ENCODE peak calls at places on chromosomes 5 and 9, in seven cellular contexts. One of them, this sample, is unnamed.
A peak's percentile ranks its signal among the peaks of the same experiment; 100 is the strongest.

GRCh38 chr9:134224827-134225154 is 60.4 kb upstream of the RNU6ATAC start:
- DNase-seq in MCF 10A: no peak
- DNase-seq in CD8-positive, alpha-beta memory T cell: no peak
- DNase-seq in occipital lobe: no peak
- DNase-seq in NCI-H345: no peak
- DNase-seq in glutamatergic neuron: peak; percentile 8
- DNase-seq in activated effector memory CD4-positive, alpha-beta T cell treated with Interleukin-2 at 50 U/mL for 16 hours: no peak
- DNase-seq in this sample: no peak

GRCh38 chr9:37943329-37944265 is 39.7 kb upstream of the SLC25A51 start:
- DNase-seq in occipital lobe: no peak
- DNase-seq in activated effector memory CD4-positive, alpha-beta T cell treated with Interleukin-2 at 50 U/mL for 16 hours: no peak
- DNase-seq in MCF 10A: peak; percentile 88
- DNase-seq in CD8-positive, alpha-beta memory T cell: no peak
- DNase-seq in glutamatergic neuron: no peak
- DNase-seq in NCI-H345: no peak
- DNase-seq in this sample: peak; percentile 18

GRCh38 chr9:8855046-8855445 is 1055.5 kb upstream of the DMAC1 start:
- DNase-seq in NCI-H345: peak; percentile 31
- DNase-seq in glutamatergic neuron: no peak
- DNase-seq in occipital lobe: no peak
- DNase-seq in MCF 10A: no peak
- DNase-seq in activated effector memory CD4-positive, alpha-beta T cell treated with Interleukin-2 at 50 U/mL for 16 hours: no peak
- DNase-seq in CD8-positive, alpha-beta memory T cell: no peak
- DNase-seq in this sample: peak; percentile 85

GRCh38 chr5:50767588-50767987 is 101.2 kb downstream of the PARP8 start:
- DNase-seq in NCI-H345: no peak
- DNase-seq in glutamatergic neuron: no peak
- DNase-seq in activated effector memory CD4-positive, alpha-beta T cell treated with Interleukin-2 at 50 U/mL for 16 hours: no peak
- DNase-seq in CD8-positive, alpha-beta memory T cell: no peak
- DNase-seq in MCF 10A: no peak
- DNase-seq in occipital lobe: no peak
- DNase-seq in this sample: no peak

GRCh38 chr5:399296-400281 is 43.4 kb upstream of the EXOC3 start:
- DNase-seq in occipital lobe: no peak
- DNase-seq in NCI-H345: peak; percentile 98
- DNase-seq in MCF 10A: no peak
- DNase-seq in activated effector memory CD4-positive, alpha-beta T cell treated with Interleukin-2 at 50 U/mL for 16 hours: no peak
- DNase-seq in glutamatergic neuron: peak; percentile 87
- DNase-seq in CD8-positive, alpha-beta memory T cell: no peak
- DNase-seq in this sample: no peak

GRCh38 chr9:98226968-98227367 is 28.5 kb downstream of the TBC1D2 start:
- DNase-seq in activated effector memory CD4-positive, alpha-beta T cell treated with Interleukin-2 at 50 U/mL for 16 hours: no peak
- DNase-seq in CD8-positive, alpha-beta memory T cell: no peak
- DNase-seq in NCI-H345: no peak
- DNase-seq in MCF 10A: no peak
- DNase-seq in glutamatergic neuron: no peak
- DNase-seq in occipital lobe: no peak
- DNase-seq in this sample: no peak

GRCh38 chr9:97921959-97922905 is at the start of gene TRMO:
- DNase-seq in occipital lobe: peak; percentile 95
- DNase-seq in glutamatergic neuron: peak; percentile 99
- DNase-seq in MCF 10A: peak; percentile 97
- DNase-seq in CD8-positive, alpha-beta memory T cell: peak; percentile 97
- DNase-seq in NCI-H345: peak; percentile 98
- DNase-seq in activated effector memory CD4-positive, alpha-beta T cell treated with Interleukin-2 at 50 U/mL for 16 hours: peak; percentile 96
- DNase-seq in this sample: peak; percentile 97

GRCh38 chr9:113652355-113653152 is 189.0 kb downstream of the RGS3 start:
- DNase-seq in CD8-positive, alpha-beta memory T cell: no peak
- DNase-seq in MCF 10A: no peak
- DNase-seq in NCI-H345: no peak
- DNase-seq in glutamatergic neuron: no peak
- DNase-seq in activated effector memory CD4-positive, alpha-beta T cell treated with Interleukin-2 at 50 U/mL for 16 hours: no peak
- DNase-seq in occipital lobe: no peak
- DNase-seq in this sample: no peak

GRCh38 chr9:7844283-7844682 is 44.7 kb upstream of the DMAC1 start:
- DNase-seq in activated effector memory CD4-positive, alpha-beta T cell treated with Interleukin-2 at 50 U/mL for 16 hours: no peak
- DNase-seq in glutamatergic neuron: no peak
- DNase-seq in occipital lobe: no peak
- DNase-seq in NCI-H345: peak; percentile 6
- DNase-seq in MCF 10A: peak; percentile 27
- DNase-seq in CD8-positive, alpha-beta memory T cell: no peak
- DNase-seq in this sample: peak; percentile 33

GRCh38 chr5:3056901-3057300 is 305.4 kb upstream of the IRX2 start:
- DNase-seq in CD8-positive, alpha-beta memory T cell: no peak
- DNase-seq in activated effector memory CD4-positive, alpha-beta T cell treated with Interleukin-2 at 50 U/mL for 16 hours: no peak
- DNase-seq in MCF 10A: no peak
- DNase-seq in NCI-H345: no peak
- DNase-seq in occipital lobe: no peak
- DNase-seq in glutamatergic neuron: no peak
- DNase-seq in this sample: no peak

GRCh38 chr5:94891565-94892362 is 273.3 kb downstream of the SLF1 start:
- DNase-seq in NCI-H345: no peak
- DNase-seq in glutamatergic neuron: no peak
- DNase-seq in occipital lobe: no peak
- DNase-seq in activated effector memory CD4-positive, alpha-beta T cell treated with Interleukin-2 at 50 U/mL for 16 hours: no peak
- DNase-seq in CD8-positive, alpha-beta memory T cell: no peak
- DNase-seq in MCF 10A: no peak
- DNase-seq in this sample: no peak

GRCh38 chr5:172439785-172440480 is 14.4 kb downstream of the SH3PXD2B start:
- DNase-seq in NCI-H345: no peak
- DNase-seq in glutamatergic neuron: no peak
- DNase-seq in occipital lobe: no peak
- DNase-seq in MCF 10A: no peak
- DNase-seq in activated effector memory CD4-positive, alpha-beta T cell treated with Interleukin-2 at 50 U/mL for 16 hours: no peak
- DNase-seq in CD8-positive, alpha-beta memory T cell: no peak
- DNase-seq in this sample: no peak

GRCh38 chr9:38432922-38433510 is 8.8 kb upstream of the IGFBPL1 start:
- DNase-seq in MCF 10A: peak; percentile 49
- DNase-seq in activated effector memory CD4-positive, alpha-beta T cell treated with Interleukin-2 at 50 U/mL for 16 hours: no peak
- DNase-seq in NCI-H345: peak; percentile 54
- DNase-seq in glutamatergic neuron: no peak
- DNase-seq in CD8-positive, alpha-beta memory T cell: no peak
- DNase-seq in occipital lobe: no peak
- DNase-seq in this sample: peak; percentile 72

GRCh38 chr5:44189255-44189654 is 200.0 kb downstream of the FGF10 start:
- DNase-seq in NCI-H345: no peak
- DNase-seq in MCF 10A: no peak
- DNase-seq in occipital lobe: no peak
- DNase-seq in glutamatergic neuron: no peak
- DNase-seq in activated effector memory CD4-positive, alpha-beta T cell treated with Interleukin-2 at 50 U/mL for 16 hours: no peak
- DNase-seq in CD8-positive, alpha-beta memory T cell: no peak
- DNase-seq in this sample: no peak

GRCh38 chr5:7714119-7714518 is 136.8 kb downstream of the CFAP90 start:
- DNase-seq in MCF 10A: no peak
- DNase-seq in glutamatergic neuron: no peak
- DNase-seq in NCI-H345: no peak
- DNase-seq in activated effector memory CD4-positive, alpha-beta T cell treated with Interleukin-2 at 50 U/mL for 16 hours: no peak
- DNase-seq in CD8-positive, alpha-beta memory T cell: no peak
- DNase-seq in occipital lobe: no peak
- DNase-seq in this sample: no peak

GRCh38 chr5:98769006-98769255 is 4.5 kb upstream of the RGMB start:
- DNase-seq in activated effector memory CD4-positive, alpha-beta T cell treated with Interleukin-2 at 50 U/mL for 16 hours: no peak
- DNase-seq in occipital lobe: no peak
- DNase-seq in MCF 10A: peak; percentile 40
- DNase-seq in NCI-H345: no peak
- DNase-seq in glutamatergic neuron: peak; percentile 86
- DNase-seq in CD8-positive, alpha-beta memory T cell: peak; percentile 29
- DNase-seq in this sample: no peak

GRCh38 chr5:104119529-104119928 is 556.9 kb upstream of the NUDT12 start:
- DNase-seq in activated effector memory CD4-positive, alpha-beta T cell treated with Interleukin-2 at 50 U/mL for 16 hours: no peak
- DNase-seq in CD8-positive, alpha-beta memory T cell: no peak
- DNase-seq in occipital lobe: no peak
- DNase-seq in MCF 10A: no peak
- DNase-seq in NCI-H345: no peak
- DNase-seq in glutamatergic neuron: no peak
- DNase-seq in this sample: no peak

GRCh38 chr9:11946521-11946920 is 746.7 kb upstream of the TYRP1 start:
- DNase-seq in glutamatergic neuron: no peak
- DNase-seq in NCI-H345: no peak
- DNase-seq in activated effector memory CD4-positive, alpha-beta T cell treated with Interleukin-2 at 50 U/mL for 16 hours: no peak
- DNase-seq in MCF 10A: peak; percentile 5
- DNase-seq in CD8-positive, alpha-beta memory T cell: no peak
- DNase-seq in occipital lobe: no peak
- DNase-seq in this sample: no peak

GRCh38 chr9:87662808-87663528 is 63.0 kb upstream of the CTSL start:
- DNase-seq in MCF 10A: peak; percentile 84
- DNase-seq in CD8-positive, alpha-beta memory T cell: no peak
- DNase-seq in NCI-H345: peak; percentile 48
- DNase-seq in glutamatergic neuron: peak; percentile 95
- DNase-seq in occipital lobe: peak; percentile 37
- DNase-seq in activated effector memory CD4-positive, alpha-beta T cell treated with Interleukin-2 at 50 U/mL for 16 hours: no peak
- DNase-seq in this sample: peak; percentile 51

GRCh38 chr9:128162215-128163026 is 2.4 kb downstream of the BBLN start:
- DNase-seq in glutamatergic neuron: no peak
- DNase-seq in occipital lobe: peak; percentile 72
- DNase-seq in MCF 10A: peak; percentile 54
- DNase-seq in CD8-positive, alpha-beta memory T cell: no peak
- DNase-seq in activated effector memory CD4-positive, alpha-beta T cell treated with Interleukin-2 at 50 U/mL for 16 hours: no peak
- DNase-seq in NCI-H345: no peak
- DNase-seq in this sample: peak; percentile 32

GRCh38 chr9:100206899-100207298 is 107.9 kb downstream of the INVS start:
- DNase-seq in NCI-H345: no peak
- DNase-seq in occipital lobe: no peak
- DNase-seq in glutamatergic neuron: no peak
- DNase-seq in CD8-positive, alpha-beta memory T cell: no peak
- DNase-seq in MCF 10A: no peak
- DNase-seq in activated effector memory CD4-positive, alpha-beta T cell treated with Interleukin-2 at 50 U/mL for 16 hours: no peak
- DNase-seq in this sample: no peak

GRCh38 chr5:139243425-139243965 is 45.3 kb upstream of the SIL1 start:
- DNase-seq in CD8-positive, alpha-beta memory T cell: no peak
- DNase-seq in MCF 10A: no peak
- DNase-seq in glutamatergic neuron: no peak
- DNase-seq in occipital lobe: no peak
- DNase-seq in activated effector memory CD4-positive, alpha-beta T cell treated with Interleukin-2 at 50 U/mL for 16 hours: no peak
- DNase-seq in NCI-H345: no peak
- DNase-seq in this sample: no peak

GRCh38 chr9:77386187-77386586 is 208.9 kb downstream of the VPS13A start:
- DNase-seq in CD8-positive, alpha-beta memory T cell: no peak
- DNase-seq in activated effector memory CD4-positive, alpha-beta T cell treated with Interleukin-2 at 50 U/mL for 16 hours: no peak
- DNase-seq in NCI-H345: no peak
- DNase-seq in glutamatergic neuron: no peak
- DNase-seq in MCF 10A: peak; percentile 5
- DNase-seq in occipital lobe: no peak
- DNase-seq in this sample: no peak

GRCh38 chr9:124450241-124450924 is at the start of gene ADGRD2:
- DNase-seq in NCI-H345: peak; percentile 83
- DNase-seq in CD8-positive, alpha-beta memory T cell: no peak
- DNase-seq in activated effector memory CD4-positive, alpha-beta T cell treated with Interleukin-2 at 50 U/mL for 16 hours: no peak
- DNase-seq in occipital lobe: no peak
- DNase-seq in glutamatergic neuron: peak; percentile 77
- DNase-seq in MCF 10A: no peak
- DNase-seq in this sample: peak; percentile 32

GRCh38 chr5:105501315-105501714 is 1938.7 kb upstream of the NUDT12 start:
- DNase-seq in activated effector memory CD4-positive, alpha-beta T cell treated with Interleukin-2 at 50 U/mL for 16 hours: no peak
- DNase-seq in CD8-positive, alpha-beta memory T cell: no peak
- DNase-seq in MCF 10A: no peak
- DNase-seq in occipital lobe: no peak
- DNase-seq in glutamatergic neuron: no peak
- DNase-seq in NCI-H345: peak; percentile 15
- DNase-seq in this sample: no peak

GRCh38 chr5:106258591-106259125 is 1412.1 kb downstream of the EFNA5 start:
- DNase-seq in NCI-H345: no peak
- DNase-seq in MCF 10A: peak; percentile 16
- DNase-seq in activated effector memory CD4-positive, alpha-beta T cell treated with Interleukin-2 at 50 U/mL for 16 hours: no peak
- DNase-seq in glutamatergic neuron: no peak
- DNase-seq in CD8-positive, alpha-beta memory T cell: no peak
- DNase-seq in occipital lobe: no peak
- DNase-seq in this sample: no peak

GRCh38 chr9:135038331-135038730 is 49.1 kb upstream of the OLFM1 start:
- DNase-seq in CD8-positive, alpha-beta memory T cell: no peak
- DNase-seq in NCI-H345: no peak
- DNase-seq in activated effector memory CD4-positive, alpha-beta T cell treated with Interleukin-2 at 50 U/mL for 16 hours: no peak
- DNase-seq in MCF 10A: no peak
- DNase-seq in glutamatergic neuron: no peak
- DNase-seq in occipital lobe: no peak
- DNase-seq in this sample: no peak

GRCh38 chr9:109246533-109246932 is 74.3 kb downstream of the EPB41L4B start:
- DNase-seq in NCI-H345: no peak
- DNase-seq in glutamatergic neuron: no peak
- DNase-seq in activated effector memory CD4-positive, alpha-beta T cell treated with Interleukin-2 at 50 U/mL for 16 hours: no peak
- DNase-seq in occipital lobe: no peak
- DNase-seq in MCF 10A: no peak
- DNase-seq in CD8-positive, alpha-beta memory T cell: no peak
- DNase-seq in this sample: peak; percentile 31

GRCh38 chr5:149301049-149301743 is 29.5 kb downstream of the AFAP1L1 start:
- DNase-seq in CD8-positive, alpha-beta memory T cell: no peak
- DNase-seq in occipital lobe: no peak
- DNase-seq in MCF 10A: peak; percentile 50
- DNase-seq in NCI-H345: no peak
- DNase-seq in activated effector memory CD4-positive, alpha-beta T cell treated with Interleukin-2 at 50 U/mL for 16 hours: no peak
- DNase-seq in glutamatergic neuron: no peak
- DNase-seq in this sample: no peak

GRCh38 chr5:16461026-16461425 is 4.6 kb downstream of the ZNF622 start:
- DNase-seq in glutamatergic neuron: no peak
- DNase-seq in occipital lobe: no peak
- DNase-seq in CD8-positive, alpha-beta memory T cell: no peak
- DNase-seq in MCF 10A: no peak
- DNase-seq in activated effector memory CD4-positive, alpha-beta T cell treated with Interleukin-2 at 50 U/mL for 16 hours: no peak
- DNase-seq in NCI-H345: no peak
- DNase-seq in this sample: no peak

GRCh38 chr5:168014423-168014822 is 277.0 kb upstream of the WWC1 start:
- DNase-seq in NCI-H345: no peak
- DNase-seq in glutamatergic neuron: no peak
- DNase-seq in occipital lobe: no peak
- DNase-seq in MCF 10A: no peak
- DNase-seq in CD8-positive, alpha-beta memory T cell: no peak
- DNase-seq in activated effector memory CD4-positive, alpha-beta T cell treated with Interleukin-2 at 50 U/mL for 16 hours: no peak
- DNase-seq in this sample: no peak

GRCh38 chr5:140965905-140966292 is 377 bp upstream of the PCDHAC2 start:
- DNase-seq in glutamatergic neuron: no peak
- DNase-seq in occipital lobe: no peak
- DNase-seq in MCF 10A: no peak
- DNase-seq in activated effector memory CD4-positive, alpha-beta T cell treated with Interleukin-2 at 50 U/mL for 16 hours: no peak
- DNase-seq in CD8-positive, alpha-beta memory T cell: no peak
- DNase-seq in NCI-H345: peak; percentile 34
- DNase-seq in this sample: peak; percentile 55

GRCh38 chr5:97042981-97043380 is 99.4 kb downstream of the LIX1 start:
- DNase-seq in MCF 10A: no peak
- DNase-seq in glutamatergic neuron: no peak
- DNase-seq in CD8-positive, alpha-beta memory T cell: no peak
- DNase-seq in NCI-H345: no peak
- DNase-seq in occipital lobe: no peak
- DNase-seq in activated effector memory CD4-positive, alpha-beta T cell treated with Interleukin-2 at 50 U/mL for 16 hours: no peak
- DNase-seq in this sample: no peak

GRCh38 chr5:179312557-179313235 is 32.6 kb downstream of the ADAMTS2 start:
- DNase-seq in glutamatergic neuron: peak; percentile 3
- DNase-seq in CD8-positive, alpha-beta memory T cell: no peak
- DNase-seq in occipital lobe: no peak
- DNase-seq in activated effector memory CD4-positive, alpha-beta T cell treated with Interleukin-2 at 50 U/mL for 16 hours: no peak
- DNase-seq in MCF 10A: no peak
- DNase-seq in NCI-H345: no peak
- DNase-seq in this sample: no peak

GRCh38 chr5:67100301-67100700 is 96.3 kb downstream of the CD180 start:
- DNase-seq in activated effector memory CD4-positive, alpha-beta T cell treated with Interleukin-2 at 50 U/mL for 16 hours: no peak
- DNase-seq in NCI-H345: no peak
- DNase-seq in occipital lobe: no peak
- DNase-seq in MCF 10A: no peak
- DNase-seq in CD8-positive, alpha-beta memory T cell: no peak
- DNase-seq in glutamatergic neuron: no peak
- DNase-seq in this sample: no peak

GRCh38 chr9:71681708-71682268 is 86.5 kb downstream of the CEMIP2 start:
- DNase-seq in MCF 10A: no peak
- DNase-seq in CD8-positive, alpha-beta memory T cell: no peak
- DNase-seq in NCI-H345: no peak
- DNase-seq in occipital lobe: no peak
- DNase-seq in activated effector memory CD4-positive, alpha-beta T cell treated with Interleukin-2 at 50 U/mL for 16 hours: no peak
- DNase-seq in glutamatergic neuron: no peak
- DNase-seq in this sample: peak; percentile 49

This sample was measured in G401.